ENCODE peak calls at places on chromosomes 1 and 21, in eight cellular contexts. X is tibial artery; A is body of pancreas; W is A549; K is foreskin keratinocyte; F is PC-9; E is cardiac muscle cell; S is CD8-positive, alpha-beta memory T cell. J is an unnamed sample.
A peak's percentile ranks its signal among the peaks of the same experiment; 100 is the strongest.

GRCh38 chr1:98991127-98992003 is 13.3 kb downstream of the PLPPR5 start:
- DNase-seq in X (no peak), W (no peak), K (peak; percentile 92), S (no peak), E (peak; percentile 73), F (peak; percentile 37), A (no peak), J (no peak)

GRCh38 chr1:151007853-151008243 is 401 bp upstream of the PRUNE1 start:
- DNase-seq in K (no peak), X (no peak), W (no peak), S (no peak), A (no peak), E (no peak), F (no peak), J (no peak)

GRCh38 chr1:221783936-221784335 is 42.0 kb upstream of the DUSP10 start:
- DNase-seq in K (no peak), A (no peak), F (no peak), E (no peak), X (no peak), S (no peak), W (no peak), J (no peak)

GRCh38 chr1:109564189-109564878 is 15.9 kb downstream of the GNAI3 start:
- DNase-seq in S (no peak), X (no peak), A (no peak), K (no peak), W (no peak), E (no peak), F (no peak), J (no peak)

GRCh38 chr1:152533327-152533938 is 19.2 kb downstream of the CRCT1 start:
- DNase-seq in S (no peak), K (no peak), E (peak; percentile 34), A (peak; percentile 35), W (peak; percentile 33), F (no peak), X (no peak), J (no peak)

GRCh38 chr1:150798509-150798908 is 9.6 kb downstream of the CTSK start:
- DNase-seq in W (no peak), A (no peak), K (no peak), X (no peak), E (no peak), S (no peak), F (no peak), J (no peak)

GRCh38 chr1:49971088-49971487 is 52.7 kb downstream of the AGBL4 start:
- DNase-seq in E (no peak), W (no peak), A (no peak), F (no peak), K (no peak), S (no peak), X (no peak), J (no peak)

GRCh38 chr1:149887456-149888159 is 11.8 kb upstream of the BOLA1 start:
- DNase-seq in K (peak; percentile 95), X (peak; percentile 87), E (peak; percentile 99), A (peak; percentile 88), F (peak; percentile 97), S (peak; percentile 75), W (peak; percentile 89), J (peak; percentile 87)

GRCh38 chr1:193183019-193183643 is 3.3 kb downstream of the B3GALT2 start:
- DNase-seq in A (no peak), K (no peak), X (no peak), E (peak; percentile 69), S (no peak), F (no peak), W (no peak), J (no peak)

GRCh38 chr21:43600642-43601397 is 58.5 kb downstream of the HSF2BP start:
- DNase-seq in X (no peak), K (peak; percentile 93), A (no peak), W (no peak), E (peak; percentile 93), F (peak; percentile 83), S (no peak), J (no peak)

GRCh38 chr1:26285366-26286063 is 5.6 kb downstream of the SH3BGRL3 start:
- DNase-seq in E (no peak), A (peak; percentile 54), X (no peak), F (no peak), W (peak; percentile 56), S (no peak), K (no peak), J (no peak)

GRCh38 chr21:29053656-29054055 is 19.8 kb downstream of the CCT8 start:
- DNase-seq in K (no peak), F (no peak), E (no peak), W (no peak), S (no peak), A (no peak), X (no peak), J (no peak)
- H3K27ac ChIP-seq in K (no peak overlapping the region), F (no peak overlapping the region), E (peak overlapping the region; percentile 37), W (no peak overlapping the region), S (no peak overlapping the region), A (no peak overlapping the region), X (peak overlapping the region; percentile 49), J (no peak overlapping the region)

DNA sequence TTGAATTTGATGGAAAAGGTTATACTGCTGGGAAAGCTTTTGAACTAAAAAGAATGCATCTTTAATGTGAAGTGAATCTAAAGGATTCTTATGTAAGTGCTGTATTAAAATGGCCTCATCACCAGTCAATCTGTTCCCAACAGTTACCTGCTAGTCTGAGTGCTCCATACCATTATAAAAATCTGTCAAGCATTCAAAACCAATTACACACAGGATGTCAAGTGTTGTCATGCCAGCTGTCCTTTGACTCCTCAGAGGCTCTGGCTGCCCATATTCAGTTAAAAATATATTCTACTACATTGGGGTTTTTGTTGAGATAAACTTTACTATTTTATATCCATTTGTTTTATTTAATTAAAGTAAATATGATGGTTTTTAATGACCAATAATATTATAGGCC is 1587.7 kb downstream of the AMY1C start:
- DNase-seq in A (no peak), S (no peak), F (no peak), K (no peak), E (no peak), W (no peak), X (no peak), J (no peak)
- H3K27ac ChIP-seq in A (no peak overlapping the region), S (no peak overlapping the region), F (no peak overlapping the region), K (no peak overlapping the region), E (no peak overlapping the region), W (no peak overlapping the region), X (no peak overlapping the region), J (no peak overlapping the region)

DNA sequence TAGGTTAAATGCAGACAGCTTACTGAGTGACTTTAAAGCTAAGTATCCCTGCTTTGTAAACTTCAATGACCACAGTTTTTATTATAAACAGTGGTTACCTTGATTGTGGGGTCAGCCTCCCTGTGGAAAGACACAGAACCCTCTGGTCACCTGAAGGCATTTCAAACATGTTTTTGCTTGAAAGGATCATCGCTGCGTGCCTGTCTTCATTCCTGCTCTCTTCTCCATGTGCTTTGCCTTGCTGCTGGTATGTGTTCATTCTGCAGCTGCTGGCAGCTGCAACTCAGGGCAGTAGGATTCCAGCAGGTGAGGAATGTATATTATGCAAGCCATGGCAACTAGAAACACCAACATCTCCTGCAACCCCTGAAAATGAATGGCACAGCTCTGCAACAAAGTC is 81.0 kb upstream of the VAV3 start:
- DNase-seq in X (no peak), E (no peak), S (no peak), W (no peak), F (peak; percentile 46), K (peak; percentile 81), A (no peak), J (no peak)
- H3K27ac ChIP-seq in X (no peak overlapping the region), E (peak overlapping the region; percentile 5), S (no peak overlapping the region), W (no peak overlapping the region), F (no peak overlapping the region), K (no peak overlapping the region), A (no peak overlapping the region), J (no peak overlapping the region)

GRCh38 chr1:45400049-45400448 is 59.8 kb upstream of the MUTYH start:
- DNase-seq in E (no peak), F (no peak), W (no peak), A (no peak), S (no peak), X (no peak), K (no peak), J (no peak)

GRCh38 chr1:45395582-45395981 is 55.3 kb upstream of the MUTYH start:
- DNase-seq in K (no peak), F (no peak), W (no peak), S (no peak), A (no peak), E (no peak), X (no peak), J (no peak)

GRCh38 chr1:45394342-45394741 is 54.1 kb upstream of the MUTYH start:
- DNase-seq in F (no peak), X (no peak), A (no peak), K (no peak), W (no peak), S (no peak), E (no peak), J (no peak)

GRCh38 chr1:45395051-45395450 is 54.8 kb upstream of the MUTYH start:
- DNase-seq in A (no peak), E (no peak), S (no peak), F (no peak), K (peak; percentile 20), X (no peak), W (no peak), J (no peak)

GRCh38 chr1:45397285-45397684 is 57.0 kb upstream of the MUTYH start:
- DNase-seq in A (no peak), K (no peak), S (no peak), X (no peak), W (no peak), E (no peak), F (no peak), J (no peak)
- H3K27ac ChIP-seq in A (no peak overlapping the region), K (no peak overlapping the region), S (no peak overlapping the region), X (no peak overlapping the region), W (no peak overlapping the region), E (no peak overlapping the region), F (no peak overlapping the region), J (no peak overlapping the region)

DNA sequence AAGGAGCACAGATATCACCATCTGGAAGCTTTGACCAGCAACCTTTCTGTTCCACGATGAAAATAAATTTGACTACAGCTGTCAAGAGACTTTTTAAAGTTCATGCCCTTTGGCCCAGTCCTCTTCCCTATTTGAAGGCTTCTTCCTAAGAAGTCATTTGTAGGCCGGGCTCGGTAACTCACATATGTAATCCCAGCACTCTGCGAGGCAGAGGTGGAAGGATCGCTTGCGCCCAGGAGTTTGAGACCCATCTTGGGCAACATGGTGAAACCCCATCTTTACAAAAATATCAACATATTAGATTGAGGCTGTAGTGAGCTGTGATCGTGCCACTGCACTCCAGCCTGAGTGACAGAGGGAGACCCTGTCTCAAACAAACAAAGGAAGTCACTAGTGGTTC is 58.3 kb upstream of the IFFO2 start:
- DNase-seq in A (no peak), K (no peak), E (no peak), S (no peak), X (no peak), F (no peak), W (no peak), J (no peak)
- H3K27ac ChIP-seq in A (no peak overlapping the region), K (no peak overlapping the region), E (no peak overlapping the region), S (no peak overlapping the region), X (no peak overlapping the region), F (no peak overlapping the region), W (peak overlapping the region; percentile 97), J (no peak overlapping the region)